ENCODE peak calls at places on chromosomes 1 and 21, in five cellular contexts. I, W, A, L and H are unnamed samples. For H3K9me3, the result is how much of the 10 kb centered on the place peaks cover.

GRCh38 chr1:46519209-46519608 is 29.6 kb downstream of the DMBX1 start:
- DNase-seq in I (no peak), W (no peak), A (peak), L (no peak), H (no peak)

GRCh38 chr1:41860214-41860613 is 58.5 kb downstream of the HIVEP3 start:
- DNase-seq in I (no peak), W (no peak), A (no peak), L (no peak), H (no peak)

GRCh38 chr1:36109041-36109679 is 15.9 kb downstream of the COL8A2 start:
- DNase-seq in I (no peak), W (no peak), A (no peak), L (no peak), H (no peak)

GRCh38 chr1:31372961-31373896 is at the start of gene FABP3:
- DNase-seq in I (peak), W (peak), A (peak), L (peak), H (no peak)

GRCh38 chr1:81115422-81115821 is 685.3 kb upstream of the ADGRL2 start:
- DNase-seq in I (no peak), W (no peak), A (no peak), L (no peak), H (no peak)

GRCh38 chr1:240149488-240150094 is 57.9 kb downstream of the FMN2 start:
- DNase-seq in I (no peak), W (no peak), A (no peak), L (no peak), H (peak)

GRCh38 chr1:28592314-28593071 is 428 bp downstream of the RAB42 start:
- DNase-seq in I (no peak), W (no peak), A (peak), L (no peak), H (no peak)

GRCh38 chr1:66564250-66564649 is 30.3 kb downstream of the SGIP1 start:
- DNase-seq in I (no peak), W (no peak), A (no peak), L (no peak), H (no peak)

GRCh38 chr1:169707917-169708604 is 3.4 kb downstream of the SELL start:
- DNase-seq in I (no peak), W (no peak), A (no peak), L (no peak), H (no peak)

GRCh38 chr1:70945676-70946075 is 101.9 kb downstream of the PTGER3 start:
- DNase-seq in I (no peak), W (no peak), A (no peak), L (no peak), H (no peak)

GRCh38 chr1:70945266-70945665 is 102.3 kb downstream of the PTGER3 start:
- DNase-seq in I (no peak), W (no peak), A (no peak), L (no peak), H (no peak)

GRCh38 chr1:70941563-70941962 is 106.1 kb downstream of the PTGER3 start:
- DNase-seq in I (no peak), W (no peak), A (no peak), L (no peak), H (no peak)
- H3K9me3 ChIP-seq in I (under half), W (under half), A (under half), L (under half), H (under half)

GRCh38 chr1:195590649-195591048 is 1017.6 kb downstream of the KCNT2 start:
- DNase-seq in I (no peak), W (no peak), A (no peak), L (no peak), H (no peak)
- H3K27ac ChIP-seq in I (no peak), W (no peak), A (no peak), L (no peak), H (no peak)

DNA sequence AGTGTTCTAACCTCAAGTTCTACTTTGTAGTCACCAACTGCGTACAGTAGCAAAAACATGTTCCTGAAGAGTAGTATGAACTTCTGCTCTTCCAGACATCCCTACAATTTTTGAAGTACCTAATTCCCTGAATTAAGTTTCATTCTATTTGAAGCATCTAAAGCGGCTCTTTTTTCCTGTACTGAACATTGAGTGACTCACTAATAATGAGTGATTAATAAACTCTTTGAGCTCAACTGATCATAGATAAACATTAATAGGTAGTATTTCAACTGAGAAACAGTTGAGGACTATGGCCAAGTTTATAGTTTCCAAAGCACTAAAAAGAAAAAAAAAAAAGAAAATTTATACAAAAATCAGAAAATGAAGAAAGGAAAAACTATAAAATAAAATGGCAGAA is 683.1 kb downstream of the LTN1 start:
- DNase-seq in I (no peak), W (no peak), A (no peak), L (no peak), H (no peak)
- H3K9me3 ChIP-seq in I (under half), W (under half), A (under half), L (under half), H (under half)

DNA sequence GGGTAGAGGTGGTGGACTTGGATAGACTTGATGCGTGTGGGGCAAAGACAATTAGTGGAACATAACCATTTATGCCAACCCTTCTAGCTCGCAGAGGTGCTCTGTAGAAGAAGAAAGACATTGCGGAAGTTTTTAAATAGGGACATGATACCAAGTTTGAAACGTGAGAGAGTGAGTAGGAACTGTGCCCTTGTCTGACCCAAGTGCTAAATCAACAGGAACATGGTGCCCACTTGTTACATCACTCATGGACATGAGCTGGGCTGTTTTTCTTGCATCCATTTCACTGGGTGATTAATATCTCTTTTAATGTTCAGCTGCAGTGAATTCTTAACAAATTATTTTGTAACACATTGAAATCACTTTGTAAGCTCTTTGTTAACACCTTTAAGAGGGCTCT is 408.1 kb upstream of the VAMP3 start:
- DNase-seq in I (no peak), W (no peak), A (no peak), L (no peak), H (no peak)
- H3K27ac ChIP-seq in I (no peak), W (no peak), A (no peak), L (no peak), H (no peak)

GRCh38 chr1:152707860-152708259 is at the start of gene LCE4A:
- DNase-seq in I (no peak), W (no peak), A (no peak), L (no peak), H (no peak)
- H3K9me3 ChIP-seq in I (under half), W (half or more), A (under half), L (under half), H (under half)